ENCODE peak calls at places on chromosomes 13 and 19, in eight cellular contexts. R is CD8-positive, alpha-beta T cell; Y is adrenal gland; O is colonic mucosa; W is effector memory CD4-positive, alpha-beta T cell; L is CD8-positive, alpha-beta memory T cell; Z is uterus; I is thoracic aorta. D is an unnamed sample. For H3K4me1, the result is how much of the 10 kb centered on the place peaks cover.

GRCh38 chr13:41361501-41361900 is 50.4 kb downstream of the NAA16 start:
- DNase-seq in R (no peak), Y (no peak), O (no peak), W (no peak), L (no peak), Z (no peak), I (no peak), D (no peak)

GRCh38 chr13:100608906-100609305 is 20.3 kb upstream of the GGACT start:
- DNase-seq in R (no peak), Y (no peak), O (peak), W (no peak), L (no peak), Z (no peak), I (no peak), D (no peak)

GRCh38 chr13:106533101-106533939 is 2.1 kb downstream of the EFNB2 start:
- DNase-seq in R (no peak), Y (peak), O (peak), W (no peak), L (no peak), Z (peak), I (no peak), D (peak)

GRCh38 chr13:98220188-98220765 is 43.2 kb upstream of the RNF113B start:
- DNase-seq in R (no peak), Y (no peak), O (no peak), W (no peak), L (no peak), Z (no peak), I (no peak), D (peak)

GRCh38 chr13:110412132-110412912 is 105.2 kb downstream of the COL4A2 start:
- DNase-seq in R (peak), Y (peak), O (peak), W (no peak), L (peak), Z (peak), I (peak), D (peak)

GRCh38 chr13:78602561-78603239 is 652 bp downstream of the POU4F1 start:
- DNase-seq in R (no peak), Y (no peak), O (no peak), W (no peak), L (no peak), Z (no peak), I (no peak), D (no peak)

GRCh38 chr13:109275848-109276247 is 510.5 kb downstream of the IRS2 start:
- DNase-seq in R (no peak), Y (no peak), O (no peak), W (no peak), L (no peak), Z (no peak), I (no peak), D (peak)

GRCh38 chr13:50126378-50127016 is 111.3 kb downstream of the KCNRG start:
- DNase-seq in R (no peak), Y (peak), O (peak), W (no peak), L (no peak), Z (no peak), I (no peak), D (no peak)

GRCh38 chr13:23516190-23516589 is 54.0 kb upstream of the TNFRSF19 start:
- DNase-seq in R (no peak), Y (no peak), O (no peak), W (no peak), L (no peak), Z (no peak), I (no peak), D (no peak)

GRCh38 chr19:4913996-4914735 is 4.9 kb downstream of the UHRF1 start:
- DNase-seq in R (no peak), Y (no peak), O (no peak), W (peak), L (peak), Z (no peak), I (no peak), D (no peak)

GRCh38 chr19:14979498-14980255 is at the start of gene SLC1A6:
- DNase-seq in R (no peak), Y (no peak), O (no peak), W (no peak), L (no peak), Z (no peak), I (no peak), D (no peak)

GRCh38 chr13:84479656-84480055 is 597.4 kb upstream of the SLITRK1 start:
- DNase-seq in R (no peak), Y (no peak), O (no peak), W (no peak), L (no peak), Z (no peak), I (no peak), D (no peak)

GRCh38 chr19:12666305-12667048 is at the start of the genes MAN2B1 and WDR83:
- DNase-seq in R (peak), Y (peak), O (peak), W (peak), L (peak), Z (peak), I (no peak), D (no peak)

GRCh38 chr19:28582807-28583206 is 630.1 kb downstream of the UQCRFS1 start:
- DNase-seq in R (no peak), Y (no peak), O (no peak), W (no peak), L (no peak), Z (no peak), I (no peak), D (no peak)

GRCh38 chr19:45097776-45098520 is 5.0 kb downstream of the PPP1R37 start:
- DNase-seq in R (no peak), Y (peak), O (peak), W (no peak), L (no peak), Z (peak), I (no peak), D (no peak)

GRCh38 chr13:98470920-98471319 is 106.0 kb downstream of the STK24 start:
- DNase-seq in R (no peak), Y (no peak), O (no peak), W (no peak), L (no peak), Z (no peak), I (no peak), D (no peak)

GRCh38 chr19:29714371-29714952 is 599 bp downstream of the C19orf12 start:
- DNase-seq in R (peak), Y (peak), O (no peak), W (peak), L (no peak), Z (no peak), I (no peak), D (no peak)

GRCh38 chr13:20828540-20829364 is 55.0 kb upstream of the EEF1AKMT1 start:
- DNase-seq in R (no peak), Y (peak), O (peak), W (no peak), L (peak), Z (no peak), I (no peak), D (no peak)

GRCh38 chr13:65593298-65593874 is 1636.8 kb downstream of the PCDH9 start:
- DNase-seq in R (no peak), Y (no peak), O (no peak), W (no peak), L (no peak), Z (no peak), I (no peak), D (no peak)

GRCh38 chr19:38152461-38153379 is 71.3 kb downstream of the DPF1 start:
- DNase-seq in R (no peak), Y (no peak), O (no peak), W (no peak), L (no peak), Z (no peak), I (no peak), D (no peak)

GRCh38 chr19:34217952-34218817 is 36.2 kb upstream of the GARRE1 start:
- DNase-seq in R (peak), Y (peak), O (peak), W (peak), L (peak), Z (peak), I (no peak), D (no peak)
- H3K4me3 ChIP-seq in R (peak), Y (no peak), O (no peak), W (no peak), L (peak), Z (no peak), I (no peak), D (no peak)

DNA sequence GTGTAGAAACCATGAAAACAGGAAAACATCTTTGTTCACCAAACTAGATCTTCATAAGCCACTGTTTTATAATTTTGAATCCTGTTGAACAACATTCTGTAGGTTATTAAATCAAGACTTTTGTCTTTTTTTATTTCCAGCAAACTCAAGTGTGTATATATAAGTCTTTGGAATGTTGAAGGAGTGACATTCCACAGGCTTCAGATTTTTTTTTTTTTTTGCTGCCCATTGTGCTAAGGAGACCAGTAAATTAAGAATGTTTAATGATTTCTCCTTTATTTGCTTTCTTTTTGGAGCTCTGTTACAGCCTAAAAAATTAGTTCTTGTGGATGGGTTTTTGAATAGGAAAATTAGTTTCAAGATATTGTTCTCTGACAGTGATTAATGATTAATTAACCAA is 89.7 kb downstream of the LMO7 start:
- DNase-seq in R (no peak), Y (no peak), O (no peak), W (no peak), L (no peak), Z (no peak), I (no peak), D (no peak)
- H3K27ac ChIP-seq in R (no peak), Y (no peak), O (peak), W (no peak), L (no peak), Z (no peak), I (no peak), D (peak)

GRCh38 chr19:5959260-5960004 is 18.5 kb downstream of the RANBP3 start:
- DNase-seq in R (no peak), Y (no peak), O (no peak), W (no peak), L (no peak), Z (no peak), I (no peak), D (no peak)

GRCh38 chr19:5956728-5957127 is 21.2 kb downstream of the RANBP3 start:
- DNase-seq in R (no peak), Y (no peak), O (no peak), W (no peak), L (no peak), Z (no peak), I (no peak), D (no peak)

GRCh38 chr19:5958851-5959122 is 19.2 kb downstream of the RANBP3 start:
- DNase-seq in R (no peak), Y (no peak), O (no peak), W (no peak), L (no peak), Z (no peak), I (no peak), D (no peak)

GRCh38 chr19:5957132-5957531 is 20.8 kb downstream of the RANBP3 start:
- DNase-seq in R (no peak), Y (peak), O (no peak), W (no peak), L (no peak), Z (no peak), I (no peak), D (no peak)

GRCh38 chr19:5958074-5958850 is 19.7 kb downstream of the RANBP3 start:
- DNase-seq in R (no peak), Y (no peak), O (no peak), W (no peak), L (no peak), Z (no peak), I (no peak), D (no peak)
- H3K4me1 ChIP-seq in R (half or more), Y (half or more), O (under half), W (half or more), L (half or more), Z (under half), I (half or more), D (half or more)

GRCh38 chr13:24745861-24746617 is 17.9 kb upstream of the RNF17 start:
- DNase-seq in R (no peak), Y (no peak), O (no peak), W (no peak), L (no peak), Z (no peak), I (no peak), D (peak)
- H3K4me3 ChIP-seq in R (no peak), Y (no peak), O (no peak), W (no peak), L (no peak), Z (no peak), I (peak), D (no peak)

GRCh38 chr19:34314437-34315313 is 50.3 kb upstream of the GPI start:
- DNase-seq in R (no peak), Y (no peak), O (no peak), W (no peak), L (no peak), Z (no peak), I (no peak), D (no peak)

GRCh38 chr19:34316247-34316646 is 48.7 kb upstream of the GPI start:
- DNase-seq in R (no peak), Y (no peak), O (no peak), W (no peak), L (no peak), Z (no peak), I (no peak), D (no peak)

GRCh38 chr19:34316741-34317241 is 48.2 kb upstream of the GPI start:
- DNase-seq in R (no peak), Y (peak), O (no peak), W (no peak), L (no peak), Z (no peak), I (no peak), D (no peak)

GRCh38 chr19:34310494-34310981 is 54.5 kb upstream of the GPI start:
- DNase-seq in R (no peak), Y (no peak), O (peak), W (no peak), L (no peak), Z (no peak), I (no peak), D (no peak)

GRCh38 chr19:34313188-34313587 is 51.8 kb upstream of the GPI start:
- DNase-seq in R (no peak), Y (no peak), O (peak), W (no peak), L (no peak), Z (no peak), I (no peak), D (no peak)
- H3K27ac ChIP-seq in R (no peak), Y (no peak), O (peak), W (no peak), L (no peak), Z (no peak), I (no peak), D (no peak)

GRCh38 chr19:22533761-22534160 is 100.4 kb upstream of the ZNF492 start:
- DNase-seq in R (no peak), Y (no peak), O (no peak), W (no peak), L (no peak), Z (no peak), I (no peak), D (no peak)
- H3K4me1 ChIP-seq in R (under half), Y (under half), O (under half), W (under half), L (under half), Z (under half), I (under half), D (under half)

GRCh38 chr19:42270346-42271044 is 1.4 kb downstream of the CIC start:
- DNase-seq in R (peak), Y (peak), O (peak), W (peak), L (peak), Z (peak), I (no peak), D (peak)
- H3K4me3 ChIP-seq in R (peak), Y (peak), O (peak), W (peak), L (peak), Z (peak), I (peak), D (no peak)